ENCODE peak calls at places on chromosomes 11 and 22, in six cellular contexts. L, M, C, J, A and N are unnamed samples. For H3K4me1, the result is how much of the 10 kb centered on the place peaks cover.

GRCh38 chr22:36379593-36380361 is 8.0 kb downstream of the MYH9 start:
- DNase-seq in J (no peak), C (no peak), L (peak), A (no peak), M (no peak), N (no peak)

GRCh38 chr11:43579171-43579918 is 101.2 kb upstream of the HSD17B12 start:
- DNase-seq in C (peak), L (no peak), M (no peak), A (no peak), J (no peak), N (peak)

GRCh38 chr22:20390394-20390907 is 3.5 kb upstream of the ZNF74 start:
- DNase-seq in C (no peak), M (no peak), J (no peak), A (no peak), L (no peak), N (no peak)

GRCh38 chr11:12127206-12127898 is 17.0 kb downstream of the MICAL2 start:
- DNase-seq in L (no peak), M (no peak), C (no peak), A (no peak), J (no peak), N (no peak)

GRCh38 chr11:12808519-12808918 is 134.3 kb downstream of the TEAD1 start:
- DNase-seq in M (no peak), L (no peak), C (no peak), J (no peak), A (no peak), N (no peak)

GRCh38 chr11:15406952-15407351 is 292.2 kb downstream of the INSC start:
- DNase-seq in M (no peak), C (no peak), L (no peak), A (no peak), J (no peak), N (no peak)

GRCh38 chr11:34790620-34791019 is 125.6 kb downstream of the APIP start:
- DNase-seq in L (no peak), J (no peak), A (no peak), M (no peak), C (no peak), N (no peak)

GRCh38 chr22:17114958-17115235 is 6.3 kb downstream of the TMEM121B start:
- DNase-seq in J (no peak), C (no peak), L (no peak), A (no peak), M (no peak), N (no peak)

GRCh38 chr11:96744697-96745096 is 354.9 kb downstream of the JRKL start:
- DNase-seq in J (no peak), A (no peak), M (no peak), L (no peak), C (no peak), N (no peak)

GRCh38 chr11:36471577-36471976 is 38.5 kb downstream of the TRAF6 start:
- DNase-seq in A (no peak), J (no peak), L (no peak), C (no peak), M (no peak), N (no peak)

GRCh38 chr11:74870485-74870884 is 78.4 kb downstream of the XRRA1 start:
- DNase-seq in L (no peak), J (no peak), A (no peak), C (peak), M (no peak), N (peak)

GRCh38 chr11:2215561-2216399 is 44.2 kb upstream of the TH start:
- DNase-seq in J (no peak), A (no peak), M (peak), L (no peak), C (peak), N (no peak)

GRCh38 chr22:33851240-33851639 is 69.0 kb downstream of the LARGE1 start:
- DNase-seq in C (no peak), L (no peak), A (no peak), M (no peak), J (no peak), N (no peak)

GRCh38 chr11:69587454-69588081 is 53.4 kb upstream of the CCND1 start:
- DNase-seq in C (no peak), A (no peak), M (no peak), J (no peak), L (no peak), N (no peak)

GRCh38 chr11:59556115-59556882 is 45.0 kb downstream of the OR4D9 start:
- DNase-seq in L (peak), J (peak), M (no peak), C (peak), A (peak), N (peak)

GRCh38 chr11:17813391-17814059 is 78.9 kb downstream of the KCNC1 start:
- DNase-seq in A (no peak), J (no peak), C (no peak), M (no peak), L (no peak), N (no peak)

GRCh38 chr22:23365961-23366360 is 185.7 kb downstream of the BCR start:
- DNase-seq in J (no peak), A (no peak), C (no peak), M (no peak), L (no peak), N (no peak)

GRCh38 chr11:27528711-27529110 is 22.1 kb upstream of the LIN7C start:
- DNase-seq in C (no peak), A (no peak), M (no peak), L (no peak), J (no peak), N (no peak)

GRCh38 chr11:27525824-27526516 is 19.4 kb upstream of the LIN7C start:
- DNase-seq in J (no peak), A (peak), L (no peak), C (no peak), M (no peak), N (no peak)

GRCh38 chr11:27520226-27520625 is 13.7 kb upstream of the LIN7C start:
- DNase-seq in L (no peak), J (no peak), A (no peak), C (no peak), M (no peak), N (no peak)

GRCh38 chr11:27518522-27518921 is 12.0 kb upstream of the LIN7C start:
- DNase-seq in A (no peak), L (no peak), C (no peak), J (no peak), M (no peak), N (no peak)

DNA sequence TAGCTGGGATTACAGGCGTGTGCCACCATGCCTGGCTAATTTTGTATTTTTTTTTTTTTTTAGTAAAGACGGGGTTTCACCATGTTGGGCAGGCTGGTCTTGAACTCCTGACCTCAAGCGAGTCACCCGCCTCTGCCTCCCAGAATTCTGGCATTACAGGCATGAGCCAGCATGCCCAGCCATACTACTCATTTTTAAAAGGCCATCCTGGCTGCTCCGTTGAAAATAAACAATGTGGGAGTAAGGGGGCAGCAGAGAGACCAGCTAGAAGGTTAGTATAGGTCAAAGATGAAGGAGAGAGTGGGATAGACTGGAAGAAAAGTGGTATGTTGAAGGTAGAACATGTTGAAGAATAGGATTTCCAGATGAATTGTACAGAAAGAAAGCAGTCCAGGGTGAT is 17.6 kb upstream of the LIN7C start:
- DNase-seq in L (no peak), A (no peak), C (peak), J (no peak), M (no peak), N (peak)
- TF ChIP-seq CTCF in L (no peak), A (peak), C (peak), J (no peak), M (no peak), N (peak)

DNA sequence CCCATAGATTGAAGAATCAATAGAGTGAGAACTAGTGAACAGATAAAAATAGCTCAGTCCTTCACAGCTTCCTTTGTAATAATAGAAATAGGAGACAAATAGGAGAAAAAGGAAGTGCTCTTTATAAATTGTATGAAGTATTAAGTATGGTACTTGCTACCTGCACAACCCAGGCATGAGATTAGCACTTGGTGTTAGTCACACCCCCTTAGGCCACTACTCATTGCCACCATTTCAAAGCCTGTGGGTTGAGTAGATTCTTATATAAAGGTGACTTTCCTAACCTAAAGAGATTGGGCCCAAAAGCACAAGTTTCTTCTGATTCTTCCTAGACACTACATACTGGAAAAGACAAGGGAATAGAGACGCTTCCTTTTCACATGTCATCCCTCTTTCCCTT is 37.7 kb upstream of the ADORA2A start:
- DNase-seq in A (no peak), L (no peak), C (no peak), M (no peak), J (no peak), N (no peak)
- H3K4me3 ChIP-seq in A (no peak), L (no peak), C (no peak), M (no peak), J (no peak), N (no peak)

DNA sequence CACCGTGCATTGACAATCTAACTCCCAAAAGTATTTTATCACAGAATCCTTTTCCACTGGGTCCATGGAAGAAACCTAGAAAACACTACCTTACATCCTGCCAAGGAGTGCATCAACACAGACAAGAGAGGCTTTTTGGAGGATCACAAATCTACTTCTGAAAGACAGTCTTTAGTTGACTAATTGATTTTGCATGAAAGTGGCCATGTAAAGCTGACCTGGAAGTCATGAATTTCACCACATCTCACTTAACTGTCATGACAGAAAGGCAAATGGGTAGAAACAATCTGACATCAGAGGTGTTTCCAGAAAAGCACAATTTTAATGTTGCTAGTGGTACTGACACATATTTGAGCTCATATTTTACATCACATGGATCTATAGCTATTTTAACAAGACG is 101.6 kb downstream of the FAM76B start:
- DNase-seq in C (no peak), A (no peak), M (no peak), J (no peak), L (no peak), N (no peak)
- H3K4me1 ChIP-seq in C (under half), A (under half), M (under half), J (under half), L (under half), N (under half)

DNA sequence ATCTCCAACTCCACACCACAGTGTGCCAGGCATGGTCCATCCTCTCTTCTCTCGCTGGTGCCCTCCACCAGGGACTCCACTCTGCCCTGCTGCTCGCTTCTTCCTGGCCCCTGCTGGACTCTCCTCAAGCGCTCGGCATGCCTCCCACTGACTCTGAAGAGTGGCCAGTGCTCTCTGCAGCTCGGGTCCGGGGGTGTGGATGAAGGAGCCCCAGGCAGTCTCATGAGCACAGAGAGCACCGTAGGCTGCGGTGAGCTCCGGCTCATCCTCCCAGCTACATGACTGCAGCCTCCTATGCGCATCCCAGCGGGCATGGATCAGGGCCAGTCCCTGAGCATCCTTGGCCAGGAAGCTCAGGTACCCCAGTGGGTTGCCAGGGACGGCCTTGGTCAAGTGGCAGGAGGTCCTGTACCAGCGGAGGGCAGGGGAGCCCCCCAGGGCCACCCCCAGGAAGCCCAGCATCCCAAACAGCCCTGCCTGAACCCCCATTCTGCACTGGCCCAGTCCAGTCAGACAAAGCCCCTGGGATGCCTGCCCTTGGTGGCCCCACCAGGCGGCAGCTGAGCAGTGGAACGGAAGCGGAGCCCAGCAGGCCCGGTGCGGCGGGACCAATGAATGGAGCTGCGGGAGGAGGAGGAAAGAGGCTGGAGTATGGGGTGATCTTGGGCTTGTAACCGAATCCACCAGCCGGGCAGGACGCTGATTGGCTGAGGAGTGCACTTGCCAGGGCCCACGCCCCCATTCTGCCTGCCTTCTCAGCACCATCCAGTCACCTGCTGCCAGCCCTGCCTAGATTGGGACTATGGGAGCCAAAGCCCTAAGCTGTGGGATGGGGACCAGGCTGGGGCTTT is at the start of gene PLA2G3:
- DNase-seq in A (no peak), C (peak), J (no peak), M (peak), L (no peak), N (no peak)
- TF ChIP-seq CTCF in A (no peak), C (no peak), J (no peak), M (peak), L (no peak), N (no peak)